ENCODE peak calls at places on chromosomes 11 and 22, in five cellular contexts. One of them, this sample, is unnamed.

GRCh38 chr11:58905716-58906547 is 33.4 kb upstream of the GLYATL1 start:
- DNase-seq in suprapubic skin: no peak
- DNase-seq in AG10803: peak; percentile 90
- DNase-seq in hepatocyte: peak; percentile 84
- DNase-seq in GM06990: no peak
- DNase-seq in this sample: peak; percentile 88

GRCh38 chr11:41786087-41786486 is 326.6 kb upstream of the LRRC4C start:
- DNase-seq in suprapubic skin: no peak
- DNase-seq in AG10803: peak; percentile 21
- DNase-seq in hepatocyte: no peak
- DNase-seq in GM06990: no peak
- DNase-seq in this sample: no peak

GRCh38 chr11:111954154-111954553 is 17.0 kb downstream of the DIXDC1 start:
- DNase-seq in suprapubic skin: no peak
- DNase-seq in AG10803: no peak
- DNase-seq in hepatocyte: no peak
- DNase-seq in GM06990: no peak
- DNase-seq in this sample: no peak

GRCh38 chr11:76610871-76611475 is 59.6 kb downstream of the LRRC32 start:
- DNase-seq in suprapubic skin: peak; percentile 73
- DNase-seq in AG10803: no peak
- DNase-seq in hepatocyte: no peak
- DNase-seq in GM06990: no peak
- DNase-seq in this sample: no peak

GRCh38 chr11:23729088-23729487 is 767.8 kb upstream of the LUZP2 start:
- DNase-seq in suprapubic skin: no peak
- DNase-seq in AG10803: no peak
- DNase-seq in hepatocyte: no peak
- DNase-seq in GM06990: no peak
- DNase-seq in this sample: no peak

GRCh38 chr11:132839226-132839625 is 693.1 kb downstream of the OPCML start:
- DNase-seq in suprapubic skin: no peak
- DNase-seq in AG10803: no peak
- DNase-seq in hepatocyte: no peak
- DNase-seq in GM06990: no peak
- DNase-seq in this sample: no peak

GRCh38 chr11:45022294-45023064 is 71.8 kb upstream of the TP53I11 start:
- DNase-seq in suprapubic skin: no peak
- DNase-seq in AG10803: peak; percentile 37
- DNase-seq in hepatocyte: no peak
- DNase-seq in GM06990: no peak
- DNase-seq in this sample: no peak

GRCh38 chr11:27857588-27857987 is 157.3 kb upstream of the BDNF start:
- DNase-seq in suprapubic skin: no peak
- DNase-seq in AG10803: no peak
- DNase-seq in hepatocyte: no peak
- DNase-seq in GM06990: no peak
- DNase-seq in this sample: no peak

GRCh38 chr11:16372355-16372754 is 16.0 kb upstream of the SOX6 start:
- DNase-seq in suprapubic skin: no peak
- DNase-seq in AG10803: no peak
- DNase-seq in hepatocyte: no peak
- DNase-seq in GM06990: no peak
- DNase-seq in this sample: no peak

GRCh38 chr11:113338730-113339129 is 24.3 kb downstream of the TTC12 start:
- DNase-seq in suprapubic skin: no peak
- DNase-seq in AG10803: no peak
- DNase-seq in hepatocyte: no peak
- DNase-seq in GM06990: no peak
- DNase-seq in this sample: no peak

GRCh38 chr11:71086687-71087258 is 165.6 kb downstream of the SHANK2 start:
- DNase-seq in suprapubic skin: no peak
- DNase-seq in AG10803: peak; percentile 3
- DNase-seq in hepatocyte: peak; percentile 73
- DNase-seq in GM06990: no peak
- DNase-seq in this sample: peak; percentile 43

GRCh38 chr11:23866641-23867040 is 630.2 kb upstream of the LUZP2 start:
- DNase-seq in suprapubic skin: no peak
- DNase-seq in AG10803: no peak
- DNase-seq in hepatocyte: peak; percentile 6
- DNase-seq in GM06990: no peak
- DNase-seq in this sample: no peak

GRCh38 chr11:133406493-133406892 is 125.8 kb downstream of the OPCML start:
- DNase-seq in suprapubic skin: no peak
- DNase-seq in AG10803: no peak
- DNase-seq in hepatocyte: no peak
- DNase-seq in GM06990: no peak
- DNase-seq in this sample: no peak

GRCh38 chr11:103525069-103525468 is 415.8 kb downstream of the DYNC2H1 start:
- DNase-seq in suprapubic skin: no peak
- DNase-seq in AG10803: peak; percentile 60
- DNase-seq in hepatocyte: no peak
- DNase-seq in GM06990: no peak
- DNase-seq in this sample: peak; percentile 75

GRCh38 chr11:130677486-130678153 is 229.2 kb downstream of the ADAMTS15 start:
- DNase-seq in suprapubic skin: no peak
- DNase-seq in AG10803: peak; percentile 95
- DNase-seq in hepatocyte: peak; percentile 52
- DNase-seq in GM06990: no peak
- DNase-seq in this sample: peak; percentile 95

GRCh38 chr11:128759168-128759567 is 65.3 kb downstream of the FLI1 start:
- DNase-seq in suprapubic skin: no peak
- DNase-seq in AG10803: no peak
- DNase-seq in hepatocyte: no peak
- DNase-seq in GM06990: no peak
- DNase-seq in this sample: no peak

GRCh38 chr11:128757235-128757711 is 63.4 kb downstream of the FLI1 start:
- DNase-seq in suprapubic skin: no peak
- DNase-seq in AG10803: no peak
- DNase-seq in hepatocyte: no peak
- DNase-seq in GM06990: peak; percentile 66
- DNase-seq in this sample: peak; percentile 87

GRCh38 chr11:128759597-128759996 is 65.7 kb downstream of the FLI1 start:
- DNase-seq in suprapubic skin: no peak
- DNase-seq in AG10803: peak; percentile 75
- DNase-seq in hepatocyte: peak; percentile 13
- DNase-seq in GM06990: no peak
- DNase-seq in this sample: peak; percentile 48

GRCh38 chr11:128756469-128756868 is 62.6 kb downstream of the FLI1 start:
- DNase-seq in suprapubic skin: no peak
- DNase-seq in AG10803: no peak
- DNase-seq in hepatocyte: no peak
- DNase-seq in GM06990: no peak
- DNase-seq in this sample: no peak

DNA sequence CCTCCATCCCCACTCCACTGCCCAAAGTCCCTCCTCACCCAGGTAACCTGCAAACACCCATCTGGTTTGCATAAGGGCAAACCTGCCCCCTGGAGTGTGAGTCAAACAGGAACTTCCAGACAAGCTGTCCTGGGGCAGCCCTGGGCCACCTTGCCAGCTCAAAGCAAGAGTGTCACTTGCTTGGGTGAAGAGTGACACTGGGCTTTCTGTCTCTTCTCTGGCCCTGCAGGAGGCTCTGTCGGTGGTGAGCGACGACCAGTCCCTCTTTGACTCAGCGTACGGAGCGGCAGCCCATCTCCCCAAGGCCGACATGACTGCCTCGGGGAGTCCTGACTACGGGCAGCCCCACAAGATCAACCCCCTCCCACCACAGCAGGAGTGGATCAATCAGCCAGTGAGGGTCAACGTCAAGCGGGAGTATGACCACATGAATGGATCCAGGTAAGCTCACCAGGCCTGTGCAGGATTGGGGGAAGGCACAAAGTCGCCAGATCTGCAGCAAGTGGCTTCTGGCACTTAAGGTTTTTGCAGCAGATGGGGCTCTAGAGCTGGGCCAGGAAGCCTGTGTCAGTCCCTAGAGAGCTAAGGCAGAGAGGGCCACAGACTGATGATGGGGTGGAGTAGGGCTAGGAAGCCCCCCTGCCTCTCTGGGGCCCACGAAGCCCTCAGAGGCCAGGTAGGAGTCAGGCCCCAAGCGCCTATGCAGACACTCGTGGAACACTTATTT is 64.2 kb downstream of the FLI1 start:
- DNase-seq in suprapubic skin: no peak
- DNase-seq in AG10803: no peak
- DNase-seq in hepatocyte: no peak
- DNase-seq in GM06990: peak; percentile 81
- DNase-seq in this sample: no peak
- TF ChIP-seq CTCF in suprapubic skin: no peak
- TF ChIP-seq CTCF in AG10803: no peak
- TF ChIP-seq CTCF in hepatocyte: no peak
- TF ChIP-seq CTCF in GM06990: peak; percentile 30
- TF ChIP-seq CTCF in this sample: no peak

GRCh38 chr22:18157714-18158028 is 7.7 kb downstream of the USP18 start:
- DNase-seq in suprapubic skin: no peak
- DNase-seq in AG10803: no peak
- DNase-seq in hepatocyte: no peak
- DNase-seq in GM06990: no peak
- DNase-seq in this sample: no peak
- H3K4me3 ChIP-seq in suprapubic skin: no peak overlapping the region
- H3K4me3 ChIP-seq in AG10803: no peak overlapping the region
- H3K4me3 ChIP-seq in hepatocyte: no peak overlapping the region
- H3K4me3 ChIP-seq in GM06990: no peak overlapping the region
- H3K4me3 ChIP-seq in this sample: no peak overlapping the region

DNA sequence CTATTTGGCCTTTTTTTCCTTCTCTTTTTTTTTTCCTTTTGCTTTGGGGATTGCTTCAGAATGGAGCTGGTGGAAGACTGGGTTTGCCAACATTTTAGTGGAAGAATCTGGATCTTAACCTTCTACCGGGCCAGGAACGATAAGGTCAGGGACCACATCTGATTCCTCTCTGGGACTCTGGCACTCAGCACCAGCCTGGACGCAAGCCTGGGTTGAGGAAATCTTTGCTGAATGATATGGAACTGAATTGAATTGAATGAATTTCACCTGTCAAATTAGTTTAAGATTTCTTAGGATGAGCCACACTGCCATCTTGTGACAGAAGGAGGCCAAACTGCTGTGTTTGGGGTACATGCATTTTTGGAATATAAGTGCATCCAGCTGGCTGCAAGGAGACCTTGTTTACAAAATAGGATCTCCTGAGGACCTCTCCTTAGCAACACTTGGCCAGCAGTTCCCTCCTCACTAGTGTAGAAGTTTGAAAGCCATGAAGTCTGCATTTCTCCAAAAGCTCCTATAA is 30.4 kb downstream of the TPBGL start:
- DNase-seq in suprapubic skin: no peak
- DNase-seq in AG10803: peak; percentile 36
- DNase-seq in hepatocyte: no peak
- DNase-seq in GM06990: no peak
- DNase-seq in this sample: peak; percentile 50
- TF ChIP-seq CTCF in suprapubic skin: no peak
- TF ChIP-seq CTCF in AG10803: peak; percentile 43
- TF ChIP-seq CTCF in hepatocyte: peak; percentile 34
- TF ChIP-seq CTCF in GM06990: peak; percentile 54
- TF ChIP-seq CTCF in this sample: peak; percentile 64

GRCh38 chr11:102110761-102111010 is 439 bp downstream of the YAP1 start:
- DNase-seq in suprapubic skin: no peak
- DNase-seq in AG10803: no peak
- DNase-seq in hepatocyte: no peak
- DNase-seq in GM06990: no peak
- DNase-seq in this sample: no peak
- H3K4me3 ChIP-seq in suprapubic skin: peak overlapping the region; percentile 96
- H3K4me3 ChIP-seq in AG10803: peak overlapping the region; percentile 91
- H3K4me3 ChIP-seq in hepatocyte: peak overlapping the region; percentile 21
- H3K4me3 ChIP-seq in GM06990: no peak overlapping the region
- H3K4me3 ChIP-seq in this sample: peak overlapping the region; percentile 87

GRCh38 chr22:19957445-19957844 is 15.8 kb upstream of the TXNRD2 start:
- DNase-seq in suprapubic skin: no peak
- DNase-seq in AG10803: no peak
- DNase-seq in hepatocyte: no peak
- DNase-seq in GM06990: no peak
- DNase-seq in this sample: no peak
- TF ChIP-seq CTCF in suprapubic skin: no peak
- TF ChIP-seq CTCF in AG10803: no peak
- TF ChIP-seq CTCF in hepatocyte: no peak
- TF ChIP-seq CTCF in GM06990: no peak
- TF ChIP-seq CTCF in this sample: peak; percentile 5

DNA sequence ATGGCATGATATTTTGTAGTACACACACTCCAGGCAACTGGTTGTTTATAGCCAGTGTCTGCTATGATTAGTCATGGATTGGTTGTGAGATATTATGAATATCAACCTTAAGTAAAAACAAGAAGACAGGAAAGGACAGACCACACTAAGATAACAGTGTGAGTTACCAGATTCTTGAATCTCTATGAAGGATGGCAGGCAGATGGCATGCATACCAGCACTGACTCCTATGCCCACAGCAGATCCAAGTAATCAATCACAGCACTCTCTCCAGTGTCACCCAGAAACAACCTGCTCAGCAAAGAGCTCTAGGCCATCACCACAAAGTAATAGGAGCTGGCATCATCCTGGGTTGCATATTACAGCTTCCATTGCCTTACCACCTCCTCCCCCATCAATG is 116.6 kb downstream of the GALNT18 start:
- DNase-seq in suprapubic skin: no peak
- DNase-seq in AG10803: no peak
- DNase-seq in hepatocyte: no peak
- DNase-seq in GM06990: no peak
- DNase-seq in this sample: no peak
- H3K4me3 ChIP-seq in suprapubic skin: no peak overlapping the region
- H3K4me3 ChIP-seq in AG10803: no peak overlapping the region
- H3K4me3 ChIP-seq in hepatocyte: no peak overlapping the region
- H3K4me3 ChIP-seq in GM06990: no peak overlapping the region
- H3K4me3 ChIP-seq in this sample: no peak overlapping the region